ENCODE peak calls at places on chromosomes 12 and 14, in ten cellular contexts. N, O, V, X, M, E, W, T, S and J are unnamed samples.

GRCh38 chr14:21084988-21085853 is 13.2 kb downstream of the ZNF219 start:
- DNase-seq in N (no peak), E (peak; percentile 59), V (no peak), M (peak; percentile 61), X (no peak), W (peak; percentile 61), T (no peak), O (peak; percentile 91), S (no peak), J (no peak)

GRCh38 chr14:64601571-64601970 is 51.8 kb downstream of the PPP1R36 start:
- DNase-seq in W (no peak), O (no peak), S (no peak), T (no peak), X (no peak), E (no peak), V (no peak), M (no peak), N (no peak), J (no peak)

GRCh38 chr14:90060312-90060964 is 1.4 kb upstream of the KCNK13 start:
- DNase-seq in O (peak; percentile 51), M (peak; percentile 27), E (peak; percentile 67), T (peak; percentile 89), X (peak; percentile 74), V (peak; percentile 94), W (peak; percentile 27), N (no peak), S (no peak), J (peak; percentile 27)

GRCh38 chr12:61524851-61525250 is 735.4 kb upstream of the USP15 start:
- DNase-seq in V (no peak), E (no peak), M (no peak), N (no peak), T (no peak), X (no peak), S (no peak), W (no peak), O (no peak), J (no peak)

GRCh38 chr12:52836042-52836466 is 1.9 kb upstream of the KRT79 start:
- DNase-seq in W (no peak), E (peak; percentile 8), N (no peak), T (no peak), S (no peak), O (peak; percentile 85), X (no peak), V (no peak), M (no peak), J (no peak)

GRCh38 chr14:68379510-68380303 is 413.2 kb downstream of the ZFP36L1 start:
- DNase-seq in M (no peak), V (no peak), T (no peak), E (no peak), W (no peak), S (no peak), O (no peak), N (no peak), X (no peak), J (no peak)

GRCh38 chr14:101927859-101928258 is 36.5 kb upstream of the DYNC1H1 start:
- DNase-seq in E (peak; percentile 60), X (no peak), W (peak; percentile 46), S (no peak), T (no peak), O (peak; percentile 98), M (peak; percentile 94), N (peak; percentile 73), V (no peak), J (peak; percentile 94)

GRCh38 chr12:125467363-125467762 is 402.1 kb downstream of the AACS start:
- DNase-seq in O (no peak), N (no peak), W (no peak), T (no peak), S (no peak), X (no peak), E (no peak), M (no peak), V (no peak), J (no peak)

GRCh38 chr12:53179694-53180269 is 740 bp upstream of the ZNF740 start:
- DNase-seq in V (no peak), W (no peak), T (no peak), M (no peak), E (no peak), O (no peak), N (no peak), X (no peak), S (no peak), J (no peak)

GRCh38 chr14:93033983-93034670 is 81.6 kb downstream of the ITPK1 start:
- DNase-seq in T (peak; percentile 46), O (no peak), E (no peak), N (no peak), S (no peak), X (peak; percentile 19), M (no peak), V (peak; percentile 74), W (no peak), J (no peak)

GRCh38 chr12:127663716-127664115 is 603.3 kb upstream of the TMEM132C start:
- DNase-seq in S (no peak), O (no peak), N (no peak), T (no peak), V (no peak), E (no peak), X (no peak), M (no peak), W (no peak), J (no peak)

GRCh38 chr14:21241218-21241819 is 27.9 kb downstream of the HNRNPC start:
- DNase-seq in S (no peak), T (no peak), O (peak; percentile 38), V (no peak), E (no peak), N (no peak), M (no peak), X (peak; percentile 56), W (no peak), J (no peak)

GRCh38 chr12:58247633-58248032 is 306.3 kb downstream of the ATP23 start:
- DNase-seq in M (no peak), S (no peak), O (no peak), N (no peak), X (peak; percentile 50), E (no peak), T (peak; percentile 82), V (peak; percentile 62), W (no peak), J (no peak)

GRCh38 chr14:93085916-93086315 is 29.8 kb downstream of the ITPK1 start:
- DNase-seq in V (peak; percentile 88), E (peak; percentile 55), W (no peak), N (no peak), O (no peak), X (peak; percentile 36), T (peak; percentile 74), M (no peak), S (no peak), J (no peak)

GRCh38 chr12:113551563-113551962 is 79.9 kb upstream of the LHX5 start:
- DNase-seq in E (no peak), O (no peak), T (no peak), M (no peak), S (no peak), N (no peak), V (no peak), W (no peak), X (no peak), J (no peak)
- H3K27ac ChIP-seq in E (no peak overlapping the region), O (no peak overlapping the region), T (no peak overlapping the region), M (no peak overlapping the region), S (no peak overlapping the region), N (no peak overlapping the region), V (no peak overlapping the region), W (no peak overlapping the region), X (no peak overlapping the region), J (no peak overlapping the region)

DNA sequence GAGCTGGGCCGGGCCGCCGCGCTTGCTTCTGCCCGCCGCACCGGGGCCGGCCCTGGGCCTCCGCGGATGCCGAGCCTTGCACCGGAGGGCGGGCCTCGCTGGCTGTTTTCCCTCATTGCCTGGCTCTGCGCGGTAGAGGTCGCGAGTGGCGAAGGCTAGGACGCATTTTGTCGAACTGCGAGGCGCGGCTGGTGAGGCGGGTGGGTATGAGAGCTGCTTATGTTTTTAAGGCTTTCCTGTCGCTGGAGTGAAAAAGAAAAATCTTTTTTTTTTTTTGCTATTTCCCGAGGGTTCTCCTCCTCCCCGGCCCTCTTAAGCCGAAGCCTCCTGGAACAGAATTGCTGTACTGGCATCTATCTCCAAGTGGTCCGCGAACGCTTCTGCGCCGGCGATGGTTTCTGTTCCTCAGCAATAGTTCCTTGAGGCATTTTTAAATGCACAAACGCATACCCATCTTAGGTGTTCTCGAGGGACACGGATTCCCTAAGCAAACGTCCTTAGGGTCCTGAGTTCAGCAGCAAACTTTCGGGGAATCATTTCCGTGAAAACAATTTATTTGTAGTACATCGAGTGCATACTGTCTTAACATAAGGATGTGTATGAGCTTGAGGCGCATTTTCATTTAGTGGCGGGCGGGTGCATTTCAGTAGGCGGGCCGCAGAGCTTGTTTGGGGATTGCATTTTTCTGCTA is 631 bp downstream of the RESF1 start:
- DNase-seq in E (peak; percentile 63), M (peak; percentile 66), V (no peak), O (peak; percentile 61), S (peak; percentile 22), T (peak; percentile 61), W (peak; percentile 21), N (peak; percentile 37), X (peak; percentile 71), J (peak; percentile 67)
- TF ChIP-seq CTCF in E (no peak), M (no peak), V (peak; percentile 29), O (peak; percentile 21), S (peak; percentile 65), T (peak; percentile 23), W (no peak), N (no peak), X (no peak), J (no peak)

GRCh38 chr12:115450710-115451109 is 766.7 kb upstream of the TBX3 start:
- DNase-seq in V (no peak), E (no peak), S (no peak), O (no peak), T (no peak), W (no peak), X (no peak), N (no peak), M (no peak), J (no peak)

GRCh38 chr12:115451151-115451784 is 767.3 kb upstream of the TBX3 start:
- DNase-seq in M (no peak), S (no peak), T (no peak), V (peak; percentile 61), O (no peak), X (no peak), W (no peak), N (no peak), E (no peak), J (no peak)

GRCh38 chr12:115452751-115453281 is 768.8 kb upstream of the TBX3 start:
- DNase-seq in T (no peak), S (no peak), X (no peak), W (no peak), N (no peak), E (no peak), M (no peak), O (no peak), V (peak; percentile 78), J (no peak)

GRCh38 chr12:115450017-115450416 is 766.0 kb upstream of the TBX3 start:
- DNase-seq in N (no peak), V (peak; percentile 79), O (no peak), W (no peak), M (no peak), T (no peak), S (no peak), X (no peak), E (no peak), J (no peak)

GRCh38 chr12:115451785-115452736 is 768.1 kb upstream of the TBX3 start:
- DNase-seq in S (no peak), M (peak; percentile 60), O (peak; percentile 10), E (no peak), V (peak; percentile 91), X (peak; percentile 4), N (no peak), W (no peak), T (peak; percentile 53), J (peak; percentile 50)
- H3K4me3 ChIP-seq in S (peak overlapping the region; percentile 23), M (no peak overlapping the region), O (peak overlapping the region; percentile 30), E (no peak overlapping the region), V (peak overlapping the region; percentile 77), X (no peak overlapping the region), N (peak overlapping the region; percentile 65), W (no peak overlapping the region), T (peak overlapping the region; percentile 29), J (peak overlapping the region; percentile 59)

GRCh38 chr12:70845268-70845667 is 75.3 kb downstream of the PTPRR start:
- DNase-seq in S (no peak), T (no peak), O (no peak), N (no peak), E (no peak), X (no peak), W (no peak), M (no peak), V (no peak), J (no peak)
- H3K27ac ChIP-seq in S (no peak overlapping the region), T (no peak overlapping the region), O (no peak overlapping the region), N (no peak overlapping the region), E (no peak overlapping the region), X (no peak overlapping the region), W (no peak overlapping the region), M (no peak overlapping the region), V (no peak overlapping the region), J (no peak overlapping the region)